ENCODE peak calls at places on chromosomes 16 and 17, in seven cellular contexts. One of them, this sample, is unnamed.
A peak's percentile ranks its signal among the peaks of the same experiment; 100 is the strongest.

GRCh38 chr17:74379495-74380085 is 12.3 kb downstream of the GPR142 start:
- DNase-seq in kidney: peak; percentile 95
- DNase-seq in tibial artery: peak; percentile 93
- DNase-seq in osteoblast: peak; percentile 99
- DNase-seq in CD4-positive, alpha-beta T cell: peak; percentile 92
- DNase-seq in heart left ventricle: peak; percentile 94
- DNase-seq in tibial nerve: peak; percentile 98
- DNase-seq in this sample: peak; percentile 90

GRCh38 chr17:35536664-35537160 is 766 bp downstream of the SLFN12L start:
- DNase-seq in kidney: no peak
- DNase-seq in CD4-positive, alpha-beta T cell: peak; percentile 26
- DNase-seq in heart left ventricle: no peak
- DNase-seq in osteoblast: no peak
- DNase-seq in tibial nerve: no peak
- DNase-seq in tibial artery: no peak
- DNase-seq in this sample: no peak

GRCh38 chr16:9489823-9490467 is 398.5 kb downstream of the HAPSTR1 start:
- DNase-seq in osteoblast: no peak
- DNase-seq in tibial artery: no peak
- DNase-seq in heart left ventricle: peak; percentile 63
- DNase-seq in tibial nerve: no peak
- DNase-seq in kidney: no peak
- DNase-seq in CD4-positive, alpha-beta T cell: no peak
- DNase-seq in this sample: peak; percentile 73

GRCh38 chr17:15171433-15172047 is 93.6 kb downstream of the PMP22 start:
- DNase-seq in heart left ventricle: peak; percentile 75
- DNase-seq in CD4-positive, alpha-beta T cell: no peak
- DNase-seq in kidney: peak; percentile 75
- DNase-seq in osteoblast: peak; percentile 85
- DNase-seq in tibial artery: peak; percentile 54
- DNase-seq in tibial nerve: peak; percentile 63
- DNase-seq in this sample: peak; percentile 28

GRCh38 chr16:81174644-81175324 is 63.7 kb upstream of the BCO1 start:
- DNase-seq in tibial nerve: no peak
- DNase-seq in tibial artery: no peak
- DNase-seq in kidney: no peak
- DNase-seq in osteoblast: no peak
- DNase-seq in CD4-positive, alpha-beta T cell: no peak
- DNase-seq in heart left ventricle: no peak
- DNase-seq in this sample: no peak

GRCh38 chr16:75402821-75403475 is 30.4 kb downstream of the CFDP1 start:
- DNase-seq in osteoblast: peak; percentile 63
- DNase-seq in kidney: no peak
- DNase-seq in tibial artery: no peak
- DNase-seq in heart left ventricle: no peak
- DNase-seq in tibial nerve: peak; percentile 28
- DNase-seq in CD4-positive, alpha-beta T cell: no peak
- DNase-seq in this sample: no peak

GRCh38 chr16:19691161-19691850 is 26.7 kb downstream of the KNOP1 start:
- DNase-seq in tibial artery: peak; percentile 29
- DNase-seq in CD4-positive, alpha-beta T cell: no peak
- DNase-seq in kidney: no peak
- DNase-seq in osteoblast: no peak
- DNase-seq in tibial nerve: peak; percentile 24
- DNase-seq in heart left ventricle: no peak
- DNase-seq in this sample: no peak

GRCh38 chr17:4725646-4726300 is 5.5 kb upstream of the MED11 start:
- DNase-seq in CD4-positive, alpha-beta T cell: no peak
- DNase-seq in tibial artery: no peak
- DNase-seq in kidney: no peak
- DNase-seq in tibial nerve: no peak
- DNase-seq in heart left ventricle: no peak
- DNase-seq in osteoblast: no peak
- DNase-seq in this sample: no peak

GRCh38 chr16:67718668-67719047 is 458 bp downstream of the GFOD2 start:
- DNase-seq in tibial artery: no peak
- DNase-seq in CD4-positive, alpha-beta T cell: no peak
- DNase-seq in osteoblast: peak; percentile 65
- DNase-seq in heart left ventricle: no peak
- DNase-seq in tibial nerve: no peak
- DNase-seq in kidney: no peak
- DNase-seq in this sample: no peak

GRCh38 chr17:50035421-50035879 is 20.5 kb upstream of the ITGA3 start:
- DNase-seq in kidney: no peak
- DNase-seq in heart left ventricle: no peak
- DNase-seq in osteoblast: no peak
- DNase-seq in tibial artery: no peak
- DNase-seq in CD4-positive, alpha-beta T cell: no peak
- DNase-seq in tibial nerve: no peak
- DNase-seq in this sample: no peak

GRCh38 chr17:4156750-4157381 is 13.9 kb downstream of the CYB5D2 start:
- DNase-seq in osteoblast: peak; percentile 67
- DNase-seq in CD4-positive, alpha-beta T cell: no peak
- DNase-seq in tibial artery: no peak
- DNase-seq in kidney: no peak
- DNase-seq in tibial nerve: no peak
- DNase-seq in heart left ventricle: no peak
- DNase-seq in this sample: no peak

GRCh38 chr17:66948061-66948750 is 16.3 kb upstream of the CACNG4 start:
- DNase-seq in osteoblast: peak; percentile 46
- DNase-seq in tibial artery: no peak
- DNase-seq in heart left ventricle: no peak
- DNase-seq in kidney: peak; percentile 41
- DNase-seq in CD4-positive, alpha-beta T cell: no peak
- DNase-seq in tibial nerve: no peak
- DNase-seq in this sample: no peak

GRCh38 chr16:48745541-48745940 is 135.6 kb upstream of the N4BP1 start:
- DNase-seq in tibial nerve: no peak
- DNase-seq in osteoblast: no peak
- DNase-seq in kidney: no peak
- DNase-seq in CD4-positive, alpha-beta T cell: no peak
- DNase-seq in tibial artery: no peak
- DNase-seq in heart left ventricle: no peak
- DNase-seq in this sample: no peak

GRCh38 chr17:27530791-27531391 is 74.6 kb downstream of the KSR1 start:
- DNase-seq in heart left ventricle: no peak
- DNase-seq in tibial artery: peak; percentile 59
- DNase-seq in osteoblast: no peak
- DNase-seq in tibial nerve: no peak
- DNase-seq in kidney: no peak
- DNase-seq in CD4-positive, alpha-beta T cell: no peak
- DNase-seq in this sample: no peak

GRCh38 chr16:19419691-19420060 is 2.0 kb downstream of the TMC5 start:
- DNase-seq in osteoblast: peak; percentile 51
- DNase-seq in CD4-positive, alpha-beta T cell: no peak
- DNase-seq in tibial nerve: no peak
- DNase-seq in heart left ventricle: no peak
- DNase-seq in kidney: no peak
- DNase-seq in tibial artery: no peak
- DNase-seq in this sample: no peak

GRCh38 chr16:69463876-69464275 is 39.5 kb downstream of the CYB5B start:
- DNase-seq in osteoblast: no peak
- DNase-seq in kidney: no peak
- DNase-seq in heart left ventricle: no peak
- DNase-seq in tibial nerve: no peak
- DNase-seq in tibial artery: no peak
- DNase-seq in CD4-positive, alpha-beta T cell: no peak
- DNase-seq in this sample: no peak

GRCh38 chr17:43367588-43368242 is 31.1 kb upstream of the ARL4D start:
- DNase-seq in CD4-positive, alpha-beta T cell: no peak
- DNase-seq in tibial artery: no peak
- DNase-seq in kidney: no peak
- DNase-seq in tibial nerve: no peak
- DNase-seq in osteoblast: peak; percentile 82
- DNase-seq in heart left ventricle: no peak
- DNase-seq in this sample: peak; percentile 36

GRCh38 chr17:78473951-78474630 is 95.6 kb downstream of the PGS1 start:
- DNase-seq in kidney: no peak
- DNase-seq in tibial artery: no peak
- DNase-seq in tibial nerve: no peak
- DNase-seq in CD4-positive, alpha-beta T cell: no peak
- DNase-seq in heart left ventricle: no peak
- DNase-seq in osteoblast: no peak
- DNase-seq in this sample: no peak

GRCh38 chr17:251531-251930 is 70.1 kb upstream of the DOC2B start:
- DNase-seq in heart left ventricle: peak; percentile 10
- DNase-seq in osteoblast: peak; percentile 52
- DNase-seq in CD4-positive, alpha-beta T cell: no peak
- DNase-seq in tibial nerve: no peak
- DNase-seq in kidney: peak; percentile 57
- DNase-seq in tibial artery: no peak
- DNase-seq in this sample: peak; percentile 4

GRCh38 chr16:87351320-87351698 is 32.3 kb downstream of the FBXO31 start:
- DNase-seq in tibial nerve: no peak
- DNase-seq in kidney: no peak
- DNase-seq in heart left ventricle: no peak
- DNase-seq in osteoblast: peak; percentile 77
- DNase-seq in tibial artery: no peak
- DNase-seq in CD4-positive, alpha-beta T cell: no peak
- DNase-seq in this sample: no peak

GRCh38 chr16:31135535-31136286 is at the start of gene PRSS8:
- DNase-seq in tibial artery: no peak
- DNase-seq in osteoblast: peak; percentile 85
- DNase-seq in heart left ventricle: no peak
- DNase-seq in tibial nerve: no peak
- DNase-seq in kidney: peak; percentile 95
- DNase-seq in CD4-positive, alpha-beta T cell: no peak
- DNase-seq in this sample: no peak
- H3K27ac ChIP-seq in tibial artery: no peak within 1 kb of the TSS
- H3K27ac ChIP-seq in osteoblast: no peak within 1 kb of the TSS
- H3K27ac ChIP-seq in heart left ventricle: no peak within 1 kb of the TSS
- H3K27ac ChIP-seq in tibial nerve: no peak within 1 kb of the TSS
- H3K27ac ChIP-seq in kidney: peak within 1 kb of the TSS; percentile 90
- H3K27ac ChIP-seq in CD4-positive, alpha-beta T cell: no peak within 1 kb of the TSS
- H3K27ac ChIP-seq in this sample: no peak within 1 kb of the TSS

DNA sequence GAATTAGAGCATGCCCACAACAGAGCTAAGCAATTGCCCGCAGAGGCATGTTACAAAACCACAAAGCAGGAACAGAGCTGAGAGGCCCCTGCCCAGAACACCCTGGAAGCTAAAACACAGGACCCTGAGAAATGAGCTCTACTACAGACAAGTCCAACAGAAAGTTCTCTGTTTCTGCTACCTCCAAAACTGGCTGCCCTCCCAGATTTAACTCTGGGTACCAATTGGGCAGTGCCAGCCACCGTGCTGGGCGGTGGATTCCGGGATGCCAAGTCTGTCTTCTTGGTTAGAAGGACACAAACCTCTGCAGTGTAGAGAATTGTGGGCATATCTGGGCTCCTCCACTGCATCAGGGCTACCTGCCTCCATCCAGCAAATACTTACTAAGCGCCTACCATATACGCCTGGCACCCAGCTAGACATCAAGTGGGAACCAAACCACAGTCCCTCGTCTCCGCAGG is 1.0 kb downstream of the CMTM4 start:
- DNase-seq in tibial nerve: no peak
- DNase-seq in heart left ventricle: no peak
- DNase-seq in kidney: no peak
- DNase-seq in CD4-positive, alpha-beta T cell: no peak
- DNase-seq in osteoblast: peak; percentile 90
- DNase-seq in tibial artery: no peak
- DNase-seq in this sample: no peak
- TF ChIP-seq CTCF in tibial nerve: no peak
- TF ChIP-seq CTCF in heart left ventricle: no peak
- TF ChIP-seq CTCF in kidney: no peak
- TF ChIP-seq CTCF in CD4-positive, alpha-beta T cell: no peak
- TF ChIP-seq CTCF in osteoblast: no peak
- TF ChIP-seq CTCF in tibial artery: no peak
- TF ChIP-seq CTCF in this sample: no peak

GRCh38 chr16:15880434-15880833 is 8.0 kb downstream of the CEP20 start:
- DNase-seq in heart left ventricle: no peak
- DNase-seq in CD4-positive, alpha-beta T cell: no peak
- DNase-seq in osteoblast: no peak
- DNase-seq in tibial nerve: no peak
- DNase-seq in tibial artery: no peak
- DNase-seq in kidney: no peak
- DNase-seq in this sample: no peak

GRCh38 chr16:15882563-15882962 is 5.8 kb downstream of the CEP20 start:
- DNase-seq in heart left ventricle: no peak
- DNase-seq in tibial artery: no peak
- DNase-seq in osteoblast: no peak
- DNase-seq in tibial nerve: no peak
- DNase-seq in kidney: no peak
- DNase-seq in CD4-positive, alpha-beta T cell: no peak
- DNase-seq in this sample: no peak

GRCh38 chr16:15880909-15881308 is 7.5 kb downstream of the CEP20 start:
- DNase-seq in tibial nerve: no peak
- DNase-seq in CD4-positive, alpha-beta T cell: no peak
- DNase-seq in heart left ventricle: no peak
- DNase-seq in tibial artery: no peak
- DNase-seq in osteoblast: no peak
- DNase-seq in kidney: no peak
- DNase-seq in this sample: no peak

GRCh38 chr16:15879255-15879804 is 9.1 kb downstream of the CEP20 start:
- DNase-seq in tibial artery: no peak
- DNase-seq in CD4-positive, alpha-beta T cell: no peak
- DNase-seq in heart left ventricle: no peak
- DNase-seq in osteoblast: peak; percentile 83
- DNase-seq in kidney: no peak
- DNase-seq in tibial nerve: no peak
- DNase-seq in this sample: no peak

GRCh38 chr16:15881794-15882379 is 6.5 kb downstream of the CEP20 start:
- DNase-seq in kidney: no peak
- DNase-seq in osteoblast: no peak
- DNase-seq in CD4-positive, alpha-beta T cell: no peak
- DNase-seq in heart left ventricle: no peak
- DNase-seq in tibial nerve: no peak
- DNase-seq in tibial artery: no peak
- DNase-seq in this sample: no peak
- H3K27ac ChIP-seq in kidney: no peak overlapping the region
- H3K27ac ChIP-seq in osteoblast: no peak overlapping the region
- H3K27ac ChIP-seq in CD4-positive, alpha-beta T cell: no peak overlapping the region
- H3K27ac ChIP-seq in heart left ventricle: no peak overlapping the region
- H3K27ac ChIP-seq in tibial nerve: no peak overlapping the region
- H3K27ac ChIP-seq in tibial artery: no peak overlapping the region
- H3K27ac ChIP-seq in this sample: no peak overlapping the region

GRCh38 chr16:72560617-72561016 is 388.7 kb upstream of the PMFBP1 start:
- DNase-seq in CD4-positive, alpha-beta T cell: no peak
- DNase-seq in kidney: no peak
- DNase-seq in tibial artery: no peak
- DNase-seq in heart left ventricle: no peak
- DNase-seq in tibial nerve: no peak
- DNase-seq in osteoblast: peak; percentile 23
- DNase-seq in this sample: no peak
- TF ChIP-seq CTCF in CD4-positive, alpha-beta T cell: no peak
- TF ChIP-seq CTCF in kidney: no peak
- TF ChIP-seq CTCF in tibial artery: no peak
- TF ChIP-seq CTCF in heart left ventricle: no peak
- TF ChIP-seq CTCF in tibial nerve: no peak
- TF ChIP-seq CTCF in osteoblast: no peak
- TF ChIP-seq CTCF in this sample: no peak